ENCODE peak calls at places on chromosomes 3 and 15, in six cellular contexts. N is heart left ventricle, V is A549, X is psoas muscle, E is lung, D is esophagus squamous epithelium. Q is an unnamed sample.

GRCh38 chr3:58635371-58636285 is 30.9 kb downstream of the FAM3D start:
- DNase-seq in N (no peak), V (no peak), X (no peak), E (no peak), D (no peak), Q (no peak)

GRCh38 chr3:194265505-194265892 is 85.6 kb downstream of the CPN2 start:
- DNase-seq in N (peak; percentile 93), V (no peak), X (peak; percentile 97), E (peak; percentile 73), D (no peak), Q (peak; percentile 74)

GRCh38 chr3:188712257-188712924 is 459.4 kb upstream of the TPRG1 start:
- DNase-seq in N (no peak), V (peak; percentile 25), X (no peak), E (no peak), D (no peak), Q (no peak)

GRCh38 chr15:80985976-80986375 is 3.6 kb downstream of the MESD start:
- DNase-seq in N (no peak), V (no peak), X (no peak), E (no peak), D (no peak), Q (no peak)

GRCh38 chr3:186418601-186419238 is 56.7 kb upstream of the DGKG start:
- DNase-seq in N (no peak), V (no peak), X (no peak), E (no peak), D (no peak), Q (no peak)

GRCh38 chr3:124592658-124593441 is 137.4 kb upstream of the UMPS start:
- DNase-seq in N (no peak), V (no peak), X (no peak), E (peak; percentile 52), D (no peak), Q (peak; percentile 49)

GRCh38 chr15:99976811-99977271 is 243.6 kb upstream of the LYSMD4 start:
- DNase-seq in N (no peak), V (peak; percentile 28), X (peak; percentile 50), E (peak; percentile 34), D (no peak), Q (peak; percentile 66)

GRCh38 chr3:45593708-45594601 is 596 bp upstream of the LIMD1 start:
- DNase-seq in N (peak; percentile 76), V (peak; percentile 80), X (peak; percentile 87), E (peak; percentile 69), D (no peak), Q (peak; percentile 69)

GRCh38 chr3:71088742-71089141 is 494.8 kb downstream of the FOXP1 start:
- DNase-seq in N (no peak), V (no peak), X (no peak), E (no peak), D (no peak), Q (no peak)

GRCh38 chr3:151845506-151845905 is 27.9 kb upstream of the SUCNR1 start:
- DNase-seq in N (no peak), V (no peak), X (no peak), E (no peak), D (no peak), Q (no peak)

GRCh38 chr15:88638626-88639372 is at the start of gene ISG20:
- DNase-seq in N (peak; percentile 87), V (peak; percentile 98), X (peak; percentile 94), E (peak; percentile 94), D (peak; percentile 91), Q (peak; percentile 94)

GRCh38 chr3:83928391-83928790 is 1030.4 kb upstream of the CADM2 start:
- DNase-seq in N (no peak), V (peak; percentile 60), X (no peak), E (no peak), D (no peak), Q (no peak)

GRCh38 chr3:72768976-72769375 is 79.3 kb downstream of the SHQ1 start:
- DNase-seq in N (no peak), V (no peak), X (no peak), E (no peak), D (no peak), Q (no peak)

GRCh38 chr3:22414239-22414638 is 663.2 kb upstream of the ZNF385D start:
- DNase-seq in N (no peak), V (no peak), X (no peak), E (no peak), D (no peak), Q (no peak)

GRCh38 chr3:65751123-65751700 is 287.5 kb downstream of the MAGI1 start:
- DNase-seq in N (peak; percentile 20), V (peak; percentile 16), X (no peak), E (no peak), D (no peak), Q (peak; percentile 10)

GRCh38 chr3:61687663-61688306 is 126.4 kb downstream of the PTPRG start:
- DNase-seq in N (no peak), V (no peak), X (no peak), E (no peak), D (no peak), Q (no peak)

DNA sequence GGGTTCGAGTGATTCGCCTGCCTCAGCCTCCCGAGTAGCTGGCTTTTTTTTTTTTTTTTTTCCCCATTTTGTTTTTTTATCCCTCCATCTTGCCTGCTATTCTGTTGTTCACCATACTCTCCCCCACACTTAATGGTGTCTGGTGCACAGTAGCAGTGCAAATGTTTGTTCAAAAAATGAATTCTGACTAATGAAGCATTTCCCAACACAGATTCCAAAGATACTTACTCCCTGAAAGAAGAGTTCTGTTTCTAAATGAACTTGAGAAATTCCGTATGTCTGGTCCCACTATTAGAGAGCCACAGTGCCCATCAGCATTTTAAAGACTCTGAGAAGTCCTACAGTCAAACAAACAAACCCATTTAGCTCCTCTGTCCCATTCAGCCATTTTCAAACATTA is 9.5 kb downstream of the EDEM1 start:
- DNase-seq in N (no peak), V (no peak), X (no peak), E (no peak), D (no peak), Q (no peak)
- H3K4me1 ChIP-seq in N (peaks cover 6% of the 10 kb centered on the region), V (peaks cover 45% of the 10 kb centered on the region), X (peaks cover 41% of the 10 kb centered on the region), E (peaks cover 5% of the 10 kb centered on the region), D (peaks cover 8% of the 10 kb centered on the region), Q (no peaks in the 10 kb centered on the region)

GRCh38 chr3:134126153-134126552 is 96.4 kb upstream of the SLCO2A1 start:
- DNase-seq in N (no peak), V (no peak), X (no peak), E (no peak), D (no peak), Q (no peak)
- TF ChIP-seq CTCF in N (no peak), V (no peak), X (no peak), E (no peak), D (no peak), Q (no peak)

GRCh38 chr15:75029378-75030022 is 6.1 kb downstream of the PPCDC start:
- DNase-seq in N (peak; percentile 91), V (peak; percentile 87), X (peak; percentile 95), E (peak; percentile 93), D (peak; percentile 79), Q (peak; percentile 87)
- H3K4me1 ChIP-seq in N (peaks cover 33% of the 10 kb centered on the region), V (peaks cover 25% of the 10 kb centered on the region), X (peaks cover 20% of the 10 kb centered on the region), E (no peaks in the 10 kb centered on the region), D (peaks cover 31% of the 10 kb centered on the region), Q (no peaks in the 10 kb centered on the region)

GRCh38 chr15:95176794-95177577 is 945.6 kb downstream of the MCTP2 start:
- DNase-seq in N (no peak), V (no peak), X (no peak), E (no peak), D (no peak), Q (no peak)
- TF ChIP-seq CTCF in N (no peak), V (peak; percentile 16), X (no peak), E (no peak), D (no peak), Q (no peak)

GRCh38 chr3:31882895-31883294 is 98.2 kb downstream of the OSBPL10 start:
- DNase-seq in N (no peak), V (no peak), X (no peak), E (no peak), D (no peak), Q (no peak)
- H3K4me1 ChIP-seq in N (no peaks in the 10 kb centered on the region), V (peaks cover 8% of the 10 kb centered on the region), X (no peaks in the 10 kb centered on the region), E (no peaks in the 10 kb centered on the region), D (peaks cover 6% of the 10 kb centered on the region), Q (no peaks in the 10 kb centered on the region)

DNA sequence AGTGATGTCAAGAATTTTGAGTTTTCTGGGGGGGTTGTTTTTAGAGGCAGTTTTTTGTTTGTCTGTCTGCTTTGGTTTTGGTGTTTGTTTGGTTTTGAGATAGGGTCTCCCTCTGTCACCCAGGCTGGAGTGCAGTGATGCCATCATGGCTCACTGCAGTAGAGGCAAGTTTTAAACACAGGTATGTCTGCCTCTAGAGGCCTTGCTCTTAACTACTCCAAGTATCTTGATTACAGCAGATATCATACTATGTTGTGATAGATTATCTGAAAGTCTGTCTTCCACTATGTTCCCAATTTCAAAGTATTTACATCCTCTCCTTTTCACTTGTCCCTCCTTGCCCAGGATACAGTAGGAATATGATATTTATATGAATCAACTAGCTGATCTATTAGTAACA is 57.7 kb downstream of the ERC2 start:
- DNase-seq in N (no peak), V (no peak), X (no peak), E (no peak), D (no peak), Q (no peak)
- TF ChIP-seq CTCF in N (no peak), V (no peak), X (no peak), E (no peak), D (no peak), Q (no peak)

GRCh38 chr3:30516238-30516637 is 90.2 kb upstream of the TGFBR2 start:
- DNase-seq in N (no peak), V (no peak), X (no peak), E (no peak), D (no peak), Q (peak; percentile 25)
- H3K4me1 ChIP-seq in N (peaks cover 12% of the 10 kb centered on the region), V (peaks cover 45% of the 10 kb centered on the region), X (peaks cover 11% of the 10 kb centered on the region), E (peaks cover 11% of the 10 kb centered on the region), D (no peaks in the 10 kb centered on the region), Q (no peaks in the 10 kb centered on the region)

GRCh38 chr15:63134245-63134644 is 12.6 kb downstream of the LACTB start:
- DNase-seq in N (no peak), V (no peak), X (no peak), E (no peak), D (no peak), Q (no peak)
- TF ChIP-seq CTCF in N (no peak), V (no peak), X (no peak), E (no peak), D (no peak), Q (no peak)

Q was measured in prostate gland.